ENCODE peak calls at places on chromosomes 16 and 17, in seven cellular contexts. A is H1, N is HCT116, T is SK-N-SH, Z is NT2/D1, V is K562, S is HepG2. U is an unnamed sample.

GRCh38 chr16:18062713-18063112 is 273.8 kb downstream of the NPIPA8 start:
- DNase-seq in A (peak; percentile 51), N (no peak), T (no peak), Z (no peak), V (no peak), S (no peak), U (no peak)

GRCh38 chr16:7148606-7149005 is 184.0 kb upstream of the RBFOX1 start:
- DNase-seq in A (no peak), N (no peak), T (no peak), Z (no peak), V (no peak), S (no peak), U (no peak)

GRCh38 chr16:67145746-67146145 is 5.1 kb downstream of the B3GNT9 start:
- DNase-seq in A (no peak), N (no peak), T (no peak), Z (no peak), V (no peak), S (no peak), U (no peak)

GRCh38 chr17:77312786-77313599 is 172.2 kb downstream of the SEC14L1 start:
- DNase-seq in A (no peak), N (no peak), T (peak; percentile 29), Z (no peak), V (no peak), S (peak; percentile 66), U (no peak)

GRCh38 chr17:75077490-75078096 is 10.2 kb upstream of the SLC16A5 start:
- DNase-seq in A (no peak), N (no peak), T (no peak), Z (no peak), V (no peak), S (no peak), U (no peak)

GRCh38 chr16:30628628-30629342 is 18.6 kb upstream of the ZNF689 start:
- DNase-seq in A (peak; percentile 98), N (peak; percentile 70), T (peak; percentile 74), Z (peak; percentile 73), V (peak; percentile 73), S (peak; percentile 81), U (no peak)

GRCh38 chr17:55567240-55568216 is 56.3 kb upstream of the SMIM36 start:
- DNase-seq in A (no peak), N (no peak), T (peak; percentile 69), Z (no peak), V (peak; percentile 36), S (no peak), U (no peak)

GRCh38 chr17:2943971-2944370 is 119.4 kb downstream of the OR1D5 start:
- DNase-seq in A (no peak), N (no peak), T (no peak), Z (no peak), V (no peak), S (no peak), U (no peak)

GRCh38 chr16:23082161-23082788 is 67.0 kb downstream of the USP31 start:
- DNase-seq in A (no peak), N (no peak), T (peak; percentile 70), Z (no peak), V (no peak), S (peak; percentile 46), U (no peak)

GRCh38 chr17:56203430-56203829 is 50.2 kb downstream of the ANKFN1 start:
- DNase-seq in A (no peak), N (peak; percentile 49), T (peak; percentile 19), Z (no peak), V (peak; percentile 57), S (peak; percentile 7), U (no peak)

GRCh38 chr16:79431923-79432322 is 168.6 kb downstream of the MAF start:
- DNase-seq in A (no peak), N (no peak), T (no peak), Z (no peak), V (no peak), S (no peak), U (no peak)

GRCh38 chr17:3799181-3799627 is 1.8 kb downstream of the ITGAE start:
- DNase-seq in A (no peak), N (no peak), T (no peak), Z (no peak), V (no peak), S (no peak), U (no peak)

GRCh38 chr16:4915226-4915761 is 21.7 kb downstream of the PPL start:
- DNase-seq in A (no peak), N (peak; percentile 57), T (no peak), Z (no peak), V (no peak), S (peak; percentile 31), U (no peak)

GRCh38 chr17:61669522-61669921 is 78.5 kb upstream of the NACA2 start:
- DNase-seq in A (no peak), N (no peak), T (no peak), Z (no peak), V (no peak), S (no peak), U (no peak)

GRCh38 chr17:4998027-4998665 is 396 bp downstream of the KIF1C start:
- DNase-seq in A (peak; percentile 85), N (no peak), T (peak; percentile 67), Z (peak; percentile 22), V (no peak), S (peak; percentile 40), U (no peak)

GRCh38 chr16:74892574-74893461 is 92.1 kb downstream of the WDR59 start:
- DNase-seq in A (no peak), N (no peak), T (no peak), Z (no peak), V (no peak), S (no peak), U (peak; percentile 34)

GRCh38 chr17:14033166-14033565 is 36.1 kb upstream of the COX10 start:
- DNase-seq in A (no peak), N (no peak), T (no peak), Z (no peak), V (no peak), S (no peak), U (no peak)

GRCh38 chr17:31561469-31562412 is 170.3 kb downstream of the RAB11FIP4 start:
- DNase-seq in A (no peak), N (no peak), T (no peak), Z (no peak), V (no peak), S (no peak), U (no peak)

GRCh38 chr17:31559647-31560501 is 168.4 kb downstream of the RAB11FIP4 start:
- DNase-seq in A (peak; percentile 65), N (no peak), T (no peak), Z (no peak), V (no peak), S (no peak), U (no peak)

GRCh38 chr17:31560836-31561235 is 169.4 kb downstream of the RAB11FIP4 start:
- DNase-seq in A (no peak), N (no peak), T (no peak), Z (no peak), V (no peak), S (no peak), U (no peak)

GRCh38 chr17:31556969-31557620 is 165.6 kb downstream of the RAB11FIP4 start:
- DNase-seq in A (no peak), N (no peak), T (no peak), Z (no peak), V (no peak), S (no peak), U (no peak)

GRCh38 chr17:31558748-31559646 is 167.5 kb downstream of the RAB11FIP4 start:
- DNase-seq in A (peak; percentile 88), N (peak; percentile 42), T (peak; percentile 95), Z (no peak), V (peak; percentile 95), S (peak; percentile 59), U (no peak)
- TF ChIP-seq YY1 in A (no peak), N (peak; percentile 24), T (no peak), Z (no peak), V (peak; percentile 30), S (peak; percentile 67), U (peak; percentile 10)

DNA sequence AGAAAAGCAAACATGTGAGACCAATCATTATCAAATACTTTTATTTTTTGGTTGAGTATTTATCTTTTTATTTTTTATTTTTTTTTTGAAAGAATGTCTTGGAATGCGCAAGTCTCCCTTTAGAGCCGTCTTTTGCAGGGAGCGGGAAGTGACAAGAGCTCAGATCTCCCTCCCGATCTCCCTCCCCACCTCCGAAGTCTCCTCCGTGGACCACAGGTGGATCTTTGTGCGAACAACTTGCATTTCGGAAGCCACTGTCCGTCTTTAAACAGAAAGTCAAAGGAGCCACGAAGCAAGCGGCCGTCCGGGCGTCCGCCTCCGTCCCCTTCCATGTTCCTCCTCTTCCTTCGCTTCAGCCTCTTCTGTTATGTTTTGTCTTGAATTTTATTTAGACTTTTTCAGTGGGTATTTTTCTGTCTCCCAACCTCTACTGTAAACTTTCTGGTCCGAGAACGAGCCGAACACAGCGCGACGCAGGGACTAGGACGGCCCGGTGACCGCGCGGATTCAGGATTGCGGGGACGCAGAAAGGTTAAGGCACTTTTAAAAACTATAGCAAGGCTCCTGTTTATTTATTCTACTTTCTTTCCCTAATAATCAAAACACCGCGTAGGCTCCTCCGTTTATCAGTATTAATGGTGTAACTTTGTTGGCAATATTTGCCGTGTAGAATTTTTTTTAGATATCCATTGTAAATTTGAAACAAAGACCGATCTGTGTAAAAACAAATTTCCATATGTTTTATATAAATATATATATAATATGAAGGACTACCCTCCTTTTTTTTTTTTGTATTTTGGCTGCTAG is 3.3 kb downstream of the FOXF1 start:
- DNase-seq in A (no peak), N (no peak), T (no peak), Z (no peak), V (no peak), S (no peak), U (no peak)
- TF ChIP-seq YY1 in A (no peak), N (no peak), T (no peak), Z (no peak), V (no peak), S (no peak), U (no peak)

GRCh38 chr17:9285602-9286001 is 264.3 kb downstream of the NTN1 start:
- DNase-seq in A (no peak), N (no peak), T (no peak), Z (no peak), V (no peak), S (no peak), U (no peak)

GRCh38 chr17:9287301-9287700 is 266.0 kb downstream of the NTN1 start:
- DNase-seq in A (no peak), N (no peak), T (no peak), Z (no peak), V (no peak), S (no peak), U (no peak)

GRCh38 chr17:9279911-9280310 is 258.6 kb downstream of the NTN1 start:
- DNase-seq in A (no peak), N (no peak), T (no peak), Z (no peak), V (no peak), S (no peak), U (no peak)

GRCh38 chr17:9284884-9285283 is 263.6 kb downstream of the NTN1 start:
- DNase-seq in A (no peak), N (no peak), T (no peak), Z (no peak), V (no peak), S (no peak), U (no peak)

DNA sequence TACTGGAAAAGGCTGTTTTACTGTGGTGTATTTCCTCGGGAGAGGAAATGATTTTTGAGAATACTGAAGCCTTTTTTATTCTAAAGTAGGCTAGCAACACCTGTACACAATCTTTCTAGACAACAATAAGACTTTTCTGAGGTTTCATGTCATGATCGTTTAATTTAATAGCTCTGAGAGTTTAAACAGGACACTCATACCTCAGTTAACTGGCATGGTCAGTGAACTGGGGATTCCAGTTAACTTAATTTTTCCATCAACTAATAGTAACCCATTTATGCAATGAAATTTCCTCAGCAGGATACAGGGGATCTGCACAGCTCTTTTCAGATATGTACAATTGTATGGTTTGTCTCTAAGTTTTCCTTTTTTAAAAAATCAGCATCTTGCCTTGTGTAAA is 262.6 kb downstream of the NTN1 start:
- DNase-seq in A (no peak), N (no peak), T (no peak), Z (no peak), V (no peak), S (no peak), U (no peak)
- TF ChIP-seq YY1 in A (no peak), N (no peak), T (no peak), Z (no peak), V (no peak), S (no peak), U (no peak)

GRCh38 chr16:58814348-58814801 is 80.3 kb upstream of the GOT2 start:
- DNase-seq in A (peak; percentile 65), N (peak; percentile 7), T (peak; percentile 70), Z (peak; percentile 32), V (peak; percentile 73), S (peak; percentile 16), U (no peak)
- TF ChIP-seq YY1 in A (no peak), N (no peak), T (no peak), Z (no peak), V (no peak), S (no peak), U (peak; percentile 33)